ENCODE peak calls at places on chromosomes 16 and 17, in eight cellular contexts. One of them, this sample, is unnamed.

GRCh38 chr16:56747486-56748045 is 17.6 kb downstream of the NUP93 start:
- DNase-seq in fibroblast of lung: no peak
- DNase-seq in RWPE1: no peak
- DNase-seq in left ventricle myocardium inferior: no peak
- DNase-seq in mucosa of descending colon: no peak
- DNase-seq in PC-9: no peak
- DNase-seq in WTC11: no peak
- DNase-seq in cardiac muscle cell: no peak
- DNase-seq in this sample: no peak

GRCh38 chr17:49976163-49976827 is 7.3 kb downstream of the DLX4 start:
- DNase-seq in fibroblast of lung: no peak
- DNase-seq in RWPE1: no peak
- DNase-seq in left ventricle myocardium inferior: no peak
- DNase-seq in mucosa of descending colon: no peak
- DNase-seq in PC-9: no peak
- DNase-seq in WTC11: no peak
- DNase-seq in cardiac muscle cell: no peak
- DNase-seq in this sample: no peak

GRCh38 chr17:68399638-68400403 is 57.5 kb downstream of the WIPI1 start:
- DNase-seq in fibroblast of lung: peak
- DNase-seq in RWPE1: no peak
- DNase-seq in left ventricle myocardium inferior: no peak
- DNase-seq in mucosa of descending colon: no peak
- DNase-seq in PC-9: no peak
- DNase-seq in WTC11: no peak
- DNase-seq in cardiac muscle cell: peak
- DNase-seq in this sample: no peak

GRCh38 chr16:53090591-53091507 is 36.1 kb downstream of the CHD9 start:
- DNase-seq in fibroblast of lung: peak
- DNase-seq in RWPE1: peak
- DNase-seq in left ventricle myocardium inferior: peak
- DNase-seq in mucosa of descending colon: peak
- DNase-seq in PC-9: no peak
- DNase-seq in WTC11: no peak
- DNase-seq in cardiac muscle cell: peak
- DNase-seq in this sample: no peak

GRCh38 chr16:64428463-64428862 is 693.4 kb downstream of the CDH11 start:
- DNase-seq in fibroblast of lung: peak
- DNase-seq in RWPE1: peak
- DNase-seq in left ventricle myocardium inferior: no peak
- DNase-seq in mucosa of descending colon: no peak
- DNase-seq in PC-9: no peak
- DNase-seq in WTC11: no peak
- DNase-seq in cardiac muscle cell: peak
- DNase-seq in this sample: no peak

GRCh38 chr16:59478806-59479205 is 744.7 kb upstream of the GOT2 start:
- DNase-seq in fibroblast of lung: no peak
- DNase-seq in RWPE1: no peak
- DNase-seq in left ventricle myocardium inferior: no peak
- DNase-seq in mucosa of descending colon: no peak
- DNase-seq in PC-9: no peak
- DNase-seq in WTC11: no peak
- DNase-seq in cardiac muscle cell: no peak
- DNase-seq in this sample: no peak

GRCh38 chr16:3498988-3499387 is 1.8 kb upstream of the CLUAP1 start:
- DNase-seq in fibroblast of lung: no peak
- DNase-seq in RWPE1: no peak
- DNase-seq in left ventricle myocardium inferior: no peak
- DNase-seq in mucosa of descending colon: no peak
- DNase-seq in PC-9: no peak
- DNase-seq in WTC11: no peak
- DNase-seq in cardiac muscle cell: no peak
- DNase-seq in this sample: no peak

GRCh38 chr16:68893710-68894705 is 50.7 kb downstream of the TANGO6 start:
- DNase-seq in fibroblast of lung: peak
- DNase-seq in RWPE1: no peak
- DNase-seq in left ventricle myocardium inferior: peak
- DNase-seq in mucosa of descending colon: peak
- DNase-seq in PC-9: no peak
- DNase-seq in WTC11: peak
- DNase-seq in cardiac muscle cell: peak
- DNase-seq in this sample: no peak

GRCh38 chr16:4666537-4667202 is 26.7 kb upstream of the NUDT16L1 start:
- DNase-seq in fibroblast of lung: no peak
- DNase-seq in RWPE1: no peak
- DNase-seq in left ventricle myocardium inferior: no peak
- DNase-seq in mucosa of descending colon: no peak
- DNase-seq in PC-9: no peak
- DNase-seq in WTC11: no peak
- DNase-seq in cardiac muscle cell: no peak
- DNase-seq in this sample: no peak

GRCh38 chr17:38702900-38703741 is 2.0 kb upstream of the MLLT6 start:
- DNase-seq in fibroblast of lung: no peak
- DNase-seq in RWPE1: no peak
- DNase-seq in left ventricle myocardium inferior: no peak
- DNase-seq in mucosa of descending colon: peak
- DNase-seq in PC-9: no peak
- DNase-seq in WTC11: no peak
- DNase-seq in cardiac muscle cell: no peak
- DNase-seq in this sample: peak

GRCh38 chr17:63455417-63455816 is 9.3 kb upstream of the CYB561 start:
- DNase-seq in fibroblast of lung: no peak
- DNase-seq in RWPE1: no peak
- DNase-seq in left ventricle myocardium inferior: no peak
- DNase-seq in mucosa of descending colon: peak
- DNase-seq in PC-9: no peak
- DNase-seq in WTC11: no peak
- DNase-seq in cardiac muscle cell: no peak
- DNase-seq in this sample: no peak

GRCh38 chr16:50856991-50857390 is 115.1 kb downstream of the CYLD start:
- DNase-seq in fibroblast of lung: no peak
- DNase-seq in RWPE1: no peak
- DNase-seq in left ventricle myocardium inferior: no peak
- DNase-seq in mucosa of descending colon: no peak
- DNase-seq in PC-9: no peak
- DNase-seq in WTC11: no peak
- DNase-seq in cardiac muscle cell: no peak
- DNase-seq in this sample: no peak

GRCh38 chr17:14903810-14904209 is 361.3 kb downstream of the PMP22 start:
- DNase-seq in fibroblast of lung: no peak
- DNase-seq in RWPE1: no peak
- DNase-seq in left ventricle myocardium inferior: no peak
- DNase-seq in mucosa of descending colon: no peak
- DNase-seq in PC-9: no peak
- DNase-seq in WTC11: no peak
- DNase-seq in cardiac muscle cell: no peak
- DNase-seq in this sample: no peak

GRCh38 chr17:77598241-77598620 is 360.3 kb upstream of the TNRC6C start:
- DNase-seq in fibroblast of lung: no peak
- DNase-seq in RWPE1: no peak
- DNase-seq in left ventricle myocardium inferior: no peak
- DNase-seq in mucosa of descending colon: no peak
- DNase-seq in PC-9: no peak
- DNase-seq in WTC11: no peak
- DNase-seq in cardiac muscle cell: no peak
- DNase-seq in this sample: no peak

GRCh38 chr17:57980522-57980921 is 7.5 kb downstream of the VEZF1 start:
- DNase-seq in fibroblast of lung: no peak
- DNase-seq in RWPE1: no peak
- DNase-seq in left ventricle myocardium inferior: no peak
- DNase-seq in mucosa of descending colon: no peak
- DNase-seq in PC-9: no peak
- DNase-seq in WTC11: no peak
- DNase-seq in cardiac muscle cell: no peak
- DNase-seq in this sample: no peak

GRCh38 chr17:49031965-49032928 is 35.1 kb downstream of the IGF2BP1 start:
- DNase-seq in fibroblast of lung: peak
- DNase-seq in RWPE1: peak
- DNase-seq in left ventricle myocardium inferior: no peak
- DNase-seq in mucosa of descending colon: no peak
- DNase-seq in PC-9: peak
- DNase-seq in WTC11: peak
- DNase-seq in cardiac muscle cell: peak
- DNase-seq in this sample: peak

GRCh38 chr16:56525154-56525720 is 5.4 kb upstream of the BBS2 start:
- DNase-seq in fibroblast of lung: peak
- DNase-seq in RWPE1: no peak
- DNase-seq in left ventricle myocardium inferior: no peak
- DNase-seq in mucosa of descending colon: no peak
- DNase-seq in PC-9: no peak
- DNase-seq in WTC11: no peak
- DNase-seq in cardiac muscle cell: peak
- DNase-seq in this sample: no peak

GRCh38 chr16:15876503-15876902 is 11.9 kb downstream of the CEP20 start:
- DNase-seq in fibroblast of lung: no peak
- DNase-seq in RWPE1: no peak
- DNase-seq in left ventricle myocardium inferior: no peak
- DNase-seq in mucosa of descending colon: no peak
- DNase-seq in PC-9: no peak
- DNase-seq in WTC11: no peak
- DNase-seq in cardiac muscle cell: no peak
- DNase-seq in this sample: no peak

GRCh38 chr16:561957-562938 is 2.1 kb downstream of the PRR35 start:
- DNase-seq in fibroblast of lung: no peak
- DNase-seq in RWPE1: no peak
- DNase-seq in left ventricle myocardium inferior: no peak
- DNase-seq in mucosa of descending colon: no peak
- DNase-seq in PC-9: no peak
- DNase-seq in WTC11: no peak
- DNase-seq in cardiac muscle cell: no peak
- DNase-seq in this sample: no peak

GRCh38 chr16:71491032-71491431 is 1.9 kb upstream of the ZNF19 start:
- DNase-seq in fibroblast of lung: no peak
- DNase-seq in RWPE1: no peak
- DNase-seq in left ventricle myocardium inferior: no peak
- DNase-seq in mucosa of descending colon: no peak
- DNase-seq in PC-9: no peak
- DNase-seq in WTC11: no peak
- DNase-seq in cardiac muscle cell: no peak
- DNase-seq in this sample: no peak

GRCh38 chr17:2084766-2085647 is 30.1 kb downstream of the HIC1 start:
- DNase-seq in fibroblast of lung: peak
- DNase-seq in RWPE1: peak
- DNase-seq in left ventricle myocardium inferior: no peak
- DNase-seq in mucosa of descending colon: peak
- DNase-seq in PC-9: peak
- DNase-seq in WTC11: no peak
- DNase-seq in cardiac muscle cell: peak
- DNase-seq in this sample: no peak

GRCh38 chr17:79990051-79990592 is 45.5 kb downstream of the TBC1D16 start:
- DNase-seq in fibroblast of lung: no peak
- DNase-seq in RWPE1: no peak
- DNase-seq in left ventricle myocardium inferior: no peak
- DNase-seq in mucosa of descending colon: no peak
- DNase-seq in PC-9: no peak
- DNase-seq in WTC11: no peak
- DNase-seq in cardiac muscle cell: peak
- DNase-seq in this sample: no peak

GRCh38 chr16:64629622-64630021 is 492.2 kb downstream of the CDH11 start:
- DNase-seq in fibroblast of lung: peak
- DNase-seq in RWPE1: no peak
- DNase-seq in left ventricle myocardium inferior: no peak
- DNase-seq in mucosa of descending colon: no peak
- DNase-seq in PC-9: no peak
- DNase-seq in WTC11: no peak
- DNase-seq in cardiac muscle cell: no peak
- DNase-seq in this sample: no peak

GRCh38 chr17:39835038-39835786 is 28.9 kb downstream of the IKZF3 start:
- DNase-seq in fibroblast of lung: no peak
- DNase-seq in RWPE1: no peak
- DNase-seq in left ventricle myocardium inferior: no peak
- DNase-seq in mucosa of descending colon: no peak
- DNase-seq in PC-9: no peak
- DNase-seq in WTC11: peak
- DNase-seq in cardiac muscle cell: no peak
- DNase-seq in this sample: no peak
- TF ChIP-seq CTCF in fibroblast of lung: no peak
- TF ChIP-seq CTCF in RWPE1: no peak
- TF ChIP-seq CTCF in left ventricle myocardium inferior: no peak
- TF ChIP-seq CTCF in mucosa of descending colon: no peak
- TF ChIP-seq CTCF in PC-9: no peak
- TF ChIP-seq CTCF in WTC11: no peak
- TF ChIP-seq CTCF in cardiac muscle cell: no peak
- TF ChIP-seq CTCF in this sample: peak

DNA sequence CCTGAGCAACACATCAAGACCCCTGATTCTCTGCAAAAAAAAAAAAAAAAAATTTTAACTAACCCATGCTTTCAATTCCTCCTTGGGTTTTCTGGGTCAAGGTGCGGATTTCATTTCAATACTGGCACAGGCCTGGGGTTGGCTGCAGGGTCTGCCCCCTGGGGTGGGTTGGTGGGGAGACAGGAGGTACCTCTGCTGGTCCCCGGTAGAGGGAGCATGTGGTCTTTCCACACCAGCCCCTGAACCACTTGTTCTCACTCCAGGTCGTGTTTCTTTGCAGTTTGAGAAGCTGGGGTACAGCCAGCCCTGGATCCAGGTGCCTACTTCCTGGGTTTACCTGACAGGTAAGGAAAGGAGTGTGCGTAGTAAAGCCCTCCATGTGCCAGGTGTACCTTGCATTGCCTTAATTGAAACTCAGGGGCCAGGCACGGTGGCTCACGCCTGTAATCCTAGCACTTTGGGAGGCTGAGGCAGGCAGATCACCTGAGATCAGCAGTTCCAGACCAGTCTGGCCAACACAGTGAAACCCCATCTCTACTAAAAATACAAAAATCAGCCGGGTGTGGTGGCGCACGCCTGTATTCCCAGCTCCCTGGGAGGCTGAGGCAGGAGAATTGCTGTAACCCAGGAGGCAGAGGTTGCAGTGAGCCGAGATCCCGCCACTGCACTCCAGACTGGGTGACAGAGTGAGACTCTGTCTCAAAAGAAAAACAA is 21.8 kb downstream of the SDR42E2 start:
- DNase-seq in fibroblast of lung: no peak
- DNase-seq in RWPE1: no peak
- DNase-seq in left ventricle myocardium inferior: no peak
- DNase-seq in mucosa of descending colon: no peak
- DNase-seq in PC-9: no peak
- DNase-seq in WTC11: peak
- DNase-seq in cardiac muscle cell: no peak
- DNase-seq in this sample: peak
- TF ChIP-seq CTCF in fibroblast of lung: no peak
- TF ChIP-seq CTCF in RWPE1: peak
- TF ChIP-seq CTCF in left ventricle myocardium inferior: peak
- TF ChIP-seq CTCF in mucosa of descending colon: no peak
- TF ChIP-seq CTCF in PC-9: peak
- TF ChIP-seq CTCF in WTC11: peak
- TF ChIP-seq CTCF in cardiac muscle cell: peak
- TF ChIP-seq CTCF in this sample: peak

GRCh38 chr16:82368041-82368440 is 198.0 kb upstream of the MPHOSPH6 start:
- DNase-seq in fibroblast of lung: peak
- DNase-seq in RWPE1: peak
- DNase-seq in left ventricle myocardium inferior: peak
- DNase-seq in mucosa of descending colon: no peak
- DNase-seq in PC-9: no peak
- DNase-seq in WTC11: peak
- DNase-seq in cardiac muscle cell: peak
- DNase-seq in this sample: peak
- TF ChIP-seq CTCF in fibroblast of lung: peak
- TF ChIP-seq CTCF in RWPE1: peak
- TF ChIP-seq CTCF in left ventricle myocardium inferior: peak
- TF ChIP-seq CTCF in mucosa of descending colon: no peak
- TF ChIP-seq CTCF in PC-9: peak
- TF ChIP-seq CTCF in WTC11: no peak
- TF ChIP-seq CTCF in cardiac muscle cell: peak
- TF ChIP-seq CTCF in this sample: peak

GRCh38 chr16:76265434-76266045 is 11.7 kb upstream of the CNTNAP4 start:
- DNase-seq in fibroblast of lung: peak
- DNase-seq in RWPE1: peak
- DNase-seq in left ventricle myocardium inferior: no peak
- DNase-seq in mucosa of descending colon: peak
- DNase-seq in PC-9: peak
- DNase-seq in WTC11: peak
- DNase-seq in cardiac muscle cell: peak
- DNase-seq in this sample: peak
- TF ChIP-seq CTCF in fibroblast of lung: no peak
- TF ChIP-seq CTCF in RWPE1: peak
- TF ChIP-seq CTCF in left ventricle myocardium inferior: peak
- TF ChIP-seq CTCF in mucosa of descending colon: peak
- TF ChIP-seq CTCF in PC-9: peak
- TF ChIP-seq CTCF in WTC11: peak
- TF ChIP-seq CTCF in cardiac muscle cell: peak
- TF ChIP-seq CTCF in this sample: peak

This sample was measured in GM13977.